ENCODE peak calls at places on chromosome 3, in five cellular contexts. G, C, P, S and W are unnamed samples. For H3K4me1, the result is how much of the 10 kb centered on the place peaks cover.

GRCh38 chr3:53354945-53355498 is 7.7 kb upstream of the DCP1A start:
- DNase-seq in G (no peak), C (no peak), P (peak), S (no peak), W (no peak)

GRCh38 chr3:128919988-128920387 is 40.6 kb downstream of the ACAD9 start:
- DNase-seq in G (no peak), C (no peak), P (no peak), S (no peak), W (no peak)

GRCh38 chr3:161991901-161992300 is 495.3 kb downstream of the OTOL1 start:
- DNase-seq in G (no peak), C (no peak), P (peak), S (no peak), W (no peak)

GRCh38 chr3:87350367-87351199 is 74.2 kb upstream of the POU1F1 start:
- DNase-seq in G (peak), C (no peak), P (peak), S (peak), W (no peak)

GRCh38 chr3:73502609-73503560 is 121.9 kb downstream of the PDZRN3 start:
- DNase-seq in G (peak), C (no peak), P (peak), S (peak), W (peak)

GRCh38 chr3:131107637-131108433 is 81.2 kb downstream of the NEK11 start:
- DNase-seq in G (no peak), C (no peak), P (peak), S (no peak), W (no peak)

GRCh38 chr3:67858492-67858891 is 204.1 kb upstream of the SUCLG2 start:
- DNase-seq in G (no peak), C (no peak), P (no peak), S (no peak), W (no peak)

GRCh38 chr3:38480930-38481329 is 15.2 kb upstream of the EXOG start:
- DNase-seq in G (no peak), C (no peak), P (no peak), S (no peak), W (no peak)

GRCh38 chr3:133361435-133361834 is 38.4 kb upstream of the BFSP2 start:
- DNase-seq in G (no peak), C (no peak), P (no peak), S (no peak), W (no peak)

GRCh38 chr3:127805026-127805753 is 17.1 kb downstream of the MGLL start:
- DNase-seq in G (no peak), C (no peak), P (no peak), S (no peak), W (no peak)

GRCh38 chr3:11764931-11765363 is 81.7 kb downstream of the TAMM41 start:
- DNase-seq in G (peak), C (no peak), P (peak), S (no peak), W (no peak)

GRCh38 chr3:4271834-4272233 is 31.3 kb upstream of the SETMAR start:
- DNase-seq in G (peak), C (no peak), P (peak), S (no peak), W (no peak)

GRCh38 chr3:59320080-59320479 is 270.3 kb upstream of the CFAP20DC start:
- DNase-seq in G (no peak), C (no peak), P (peak), S (no peak), W (no peak)

GRCh38 chr3:14621093-14621492 is 30.5 kb upstream of the CCDC174 start:
- DNase-seq in G (no peak), C (no peak), P (no peak), S (no peak), W (no peak)

GRCh38 chr3:117786339-117786738 is 1076.8 kb downstream of the TUSC7 start:
- DNase-seq in G (no peak), C (no peak), P (no peak), S (no peak), W (no peak)

GRCh38 chr3:183534249-183534648 is 21.3 kb downstream of the KLHL6 start:
- DNase-seq in G (no peak), C (no peak), P (peak), S (no peak), W (no peak)

GRCh38 chr3:24521306-24522154 is 26.9 kb upstream of the THRB start:
- DNase-seq in G (peak), C (no peak), P (peak), S (no peak), W (peak)

GRCh38 chr3:180416111-180416541 is 185.8 kb upstream of the TTC14 start:
- DNase-seq in G (no peak), C (no peak), P (peak), S (no peak), W (no peak)

GRCh38 chr3:156404217-156404616 is 150.7 kb downstream of the SSR3 start:
- DNase-seq in G (no peak), C (no peak), P (no peak), S (no peak), W (no peak)

GRCh38 chr3:195768831-195769303 is 42.9 kb downstream of the MUC4 start:
- DNase-seq in G (no peak), C (no peak), P (no peak), S (no peak), W (no peak)

GRCh38 chr3:69407908-69408307 is 22.0 kb upstream of the FRMD4B start:
- DNase-seq in G (no peak), C (no peak), P (no peak), S (no peak), W (no peak)

GRCh38 chr3:133927543-133928066 is 31.9 kb upstream of the RAB6B start:
- DNase-seq in G (peak), C (no peak), P (peak), S (peak), W (peak)

GRCh38 chr3:46935989-46936620 is 40.4 kb downstream of the CCDC12 start:
- DNase-seq in G (no peak), C (no peak), P (no peak), S (no peak), W (no peak)

GRCh38 chr3:98701276-98701675 is 61.9 kb upstream of the ST3GAL6 start:
- DNase-seq in G (no peak), C (no peak), P (no peak), S (no peak), W (no peak)

GRCh38 chr3:170697803-170698350 is 112.0 kb upstream of the SLC7A14 start:
- DNase-seq in G (no peak), C (no peak), P (no peak), S (no peak), W (no peak)

GRCh38 chr3:170858599-170858998 is 11.4 kb downstream of the RPL22L1 start:
- DNase-seq in G (no peak), C (no peak), P (no peak), S (no peak), W (no peak)

GRCh38 chr3:120642368-120642948 is 39.6 kb downstream of the HGD start:
- DNase-seq in G (peak), C (no peak), P (no peak), S (no peak), W (no peak)

GRCh38 chr3:105032541-105032940 is 334.2 kb upstream of the ALCAM start:
- DNase-seq in G (no peak), C (no peak), P (no peak), S (no peak), W (no peak)

GRCh38 chr3:173019378-173019777 is 121.7 kb downstream of the SPATA16 start:
- DNase-seq in G (no peak), C (no peak), P (no peak), S (no peak), W (no peak)

GRCh38 chr3:33441322-33441976 is 1.2 kb upstream of the UBP1 start:
- DNase-seq in G (no peak), C (peak), P (peak), S (no peak), W (peak)

GRCh38 chr3:96796101-96796500 is 18.3 kb upstream of the EPHA6 start:
- DNase-seq in G (no peak), C (no peak), P (no peak), S (no peak), W (no peak)

GRCh38 chr3:42190701-42191442 is 75.1 kb downstream of the CCK start:
- DNase-seq in G (peak), C (peak), P (peak), S (peak), W (peak)
- H3K4me1 ChIP-seq in G (under half), C (under half), P (under half), S (under half), W (under half)

GRCh38 chr3:113533534-113533892 is 1.2 kb downstream of the SIDT1 start:
- DNase-seq in G (no peak), C (no peak), P (peak), S (peak), W (no peak)
- H3K4me3 ChIP-seq in G (peak), C (peak), P (peak), S (peak), W (peak)

DNA sequence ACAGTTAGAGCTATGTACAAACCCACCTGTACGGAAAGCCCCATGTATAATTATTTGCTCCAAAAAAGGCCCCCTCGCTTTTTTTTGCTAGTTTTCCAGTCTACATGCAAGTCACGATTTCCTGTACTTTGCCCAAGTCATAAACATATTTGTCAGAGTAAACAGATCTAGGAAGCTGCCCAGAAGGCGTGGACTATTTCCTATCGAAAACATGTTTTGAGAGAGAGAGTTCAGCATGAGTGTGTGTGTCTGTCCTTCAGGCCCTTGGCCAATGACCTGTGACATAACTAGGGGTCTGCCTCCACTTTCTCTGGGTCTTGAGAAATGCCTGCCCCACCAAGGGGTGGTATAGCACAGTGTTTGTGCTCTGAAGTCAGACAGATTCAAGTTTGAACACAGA is 72.7 kb upstream of the HACD2 start:
- DNase-seq in G (peak), C (no peak), P (no peak), S (no peak), W (no peak)
- H3K4me1 ChIP-seq in G (under half), C (half or more), P (under half), S (under half), W (under half)

GRCh38 chr3:100590114-100590839 is 19.1 kb upstream of the ADGRG7 start:
- DNase-seq in G (peak), C (no peak), P (peak), S (peak), W (no peak)
- H3K4me3 ChIP-seq in G (peak), C (peak), P (peak), S (peak), W (no peak)

GRCh38 chr3:194318511-194319161 is 32.5 kb downstream of the CPN2 start:
- DNase-seq in G (no peak), C (no peak), P (peak), S (no peak), W (no peak)
- H3K4me1 ChIP-seq in G (under half), C (under half), P (under half), S (under half), W (under half)